ENCODE peak calls at places on chromosomes 5 and 9, in eight cellular contexts. P is activated T-cell treated with anti-CD3 and anti-CD28 coated beads, Interleukin-2, amount 50 U/mL, for 1 hour; E is left colon; J is non-pigmented ciliary epithelial cell; H is Right ventricle myocardium superior; U is heart right ventricle; Q is small intestine; M is kidney epithelial cell. L is an unnamed sample.

GRCh38 chr9:73183917-73184861 is 32.5 kb downstream of the ANXA1 start:
- DNase-seq in J (no peak), E (no peak), P (no peak), M (peak), H (no peak), Q (peak), U (no peak), L (peak)

GRCh38 chr9:92724528-92725265 is 39.9 kb downstream of the BICD2 start:
- DNase-seq in Q (no peak), U (no peak), E (peak), M (no peak), J (no peak), H (no peak), P (no peak), L (no peak)

GRCh38 chr5:176410486-176411180 is 5.7 kb downstream of the CLTB start:
- DNase-seq in H (no peak), M (no peak), J (no peak), P (no peak), E (no peak), U (no peak), Q (no peak), L (peak)

GRCh38 chr9:91483189-91483691 is 59.6 kb upstream of the NFIL3 start:
- DNase-seq in M (no peak), H (peak), P (no peak), Q (no peak), E (no peak), J (no peak), U (peak), L (no peak)

GRCh38 chr5:120852222-120852860 is 388.2 kb downstream of the PRR16 start:
- DNase-seq in H (no peak), J (no peak), M (no peak), E (no peak), Q (no peak), U (no peak), P (no peak), L (no peak)

GRCh38 chr5:93381057-93381456 is 200.0 kb downstream of the NR2F1-AS1 start:
- DNase-seq in M (no peak), H (no peak), P (no peak), E (no peak), J (no peak), Q (no peak), U (no peak), L (no peak)

GRCh38 chr5:33067291-33067690 is 356.2 kb downstream of the NPR3 start:
- DNase-seq in M (no peak), P (no peak), J (no peak), Q (no peak), U (no peak), E (no peak), H (no peak), L (no peak)

GRCh38 chr5:154707641-154708040 is 47.5 kb upstream of the LARP1 start:
- DNase-seq in H (no peak), E (no peak), M (no peak), U (no peak), J (no peak), P (no peak), Q (no peak), L (no peak)

GRCh38 chr9:105694320-105694847 is at the start of gene TMEM38B:
- DNase-seq in H (peak), U (peak), P (peak), Q (peak), M (no peak), E (peak), J (no peak), L (peak)

GRCh38 chr5:95842955-95843544 is 20.5 kb upstream of the GLRX start:
- DNase-seq in E (peak), U (peak), P (peak), H (peak), Q (no peak), M (no peak), J (peak), L (peak)

GRCh38 chr9:122325124-122325523 is 45.7 kb upstream of the PTGS1 start:
- DNase-seq in J (no peak), M (no peak), P (no peak), H (no peak), E (no peak), Q (no peak), U (no peak), L (no peak)

GRCh38 chr9:135335691-135336181 is 143.8 kb upstream of the PPP1R26 start:
- DNase-seq in Q (no peak), P (peak), H (no peak), E (no peak), U (no peak), J (no peak), M (no peak), L (no peak)

GRCh38 chr9:76605271-76605670 is 146.3 kb downstream of the GCNT1 start:
- DNase-seq in E (no peak), H (no peak), Q (no peak), J (no peak), U (no peak), P (no peak), M (no peak), L (no peak)

GRCh38 chr9:132768932-132769894 is 98.9 kb downstream of the GTF3C4 start:
- DNase-seq in M (no peak), E (peak), Q (peak), P (peak), H (peak), J (no peak), U (peak), L (peak)

GRCh38 chr9:110029422-110029814 is 178.5 kb downstream of the C9orf152 start:
- DNase-seq in M (peak), U (no peak), E (no peak), J (peak), P (no peak), Q (peak), H (no peak), L (no peak)

GRCh38 chr9:93183663-93184438 is at the start of gene WNK2:
- DNase-seq in M (no peak), U (no peak), J (no peak), E (no peak), Q (peak), P (peak), H (no peak), L (peak)

GRCh38 chr5:75886706-75887105 is 169.5 kb upstream of the POC5 start:
- DNase-seq in Q (no peak), H (no peak), E (no peak), P (no peak), U (no peak), M (peak), J (no peak), L (no peak)

L was measured in HT-29.